ENCODE peak calls at places on chromosomes 5 and 9, in five cellular contexts. One of them, this sample, is unnamed.

GRCh38 chr5:142871056-142871879 is 101.1 kb downstream of the ARHGAP26 start:
- DNase-seq in pancreas: peak
- DNase-seq in brain microvascular endothelial cell: no peak
- DNase-seq in OCI-LY7: no peak
- DNase-seq in RWPE1: peak
- DNase-seq in this sample: no peak

GRCh38 chr9:83956288-83957028 is 23.6 kb downstream of the HNRNPK start:
- DNase-seq in pancreas: peak
- DNase-seq in brain microvascular endothelial cell: no peak
- DNase-seq in RWPE1: peak
- DNase-seq in OCI-LY7: peak
- DNase-seq in this sample: peak

GRCh38 chr5:169694221-169694620 is 57.1 kb downstream of the DOCK2 start:
- DNase-seq in brain microvascular endothelial cell: no peak
- DNase-seq in OCI-LY7: no peak
- DNase-seq in RWPE1: no peak
- DNase-seq in pancreas: no peak
- DNase-seq in this sample: no peak

GRCh38 chr5:80825780-80826460 is 134.2 kb upstream of the RASGRF2 start:
- DNase-seq in RWPE1: no peak
- DNase-seq in brain microvascular endothelial cell: no peak
- DNase-seq in pancreas: no peak
- DNase-seq in OCI-LY7: no peak
- DNase-seq in this sample: no peak

GRCh38 chr5:43615445-43616184 is 12.6 kb downstream of the NNT start:
- DNase-seq in brain microvascular endothelial cell: no peak
- DNase-seq in OCI-LY7: no peak
- DNase-seq in RWPE1: no peak
- DNase-seq in pancreas: no peak
- DNase-seq in this sample: no peak

GRCh38 chr5:154740957-154741356 is 14.2 kb upstream of the LARP1 start:
- DNase-seq in OCI-LY7: no peak
- DNase-seq in pancreas: no peak
- DNase-seq in RWPE1: no peak
- DNase-seq in brain microvascular endothelial cell: no peak
- DNase-seq in this sample: no peak

GRCh38 chr5:9363026-9363793 is 182.7 kb downstream of the SEMA5A start:
- DNase-seq in pancreas: no peak
- DNase-seq in OCI-LY7: no peak
- DNase-seq in brain microvascular endothelial cell: peak
- DNase-seq in RWPE1: no peak
- DNase-seq in this sample: no peak

GRCh38 chr5:93407470-93407869 is 173.5 kb downstream of the NR2F1-AS1 start:
- DNase-seq in RWPE1: no peak
- DNase-seq in brain microvascular endothelial cell: no peak
- DNase-seq in pancreas: no peak
- DNase-seq in OCI-LY7: no peak
- DNase-seq in this sample: no peak

GRCh38 chr9:128505414-128505765 is 871 bp downstream of the GLE1 start:
- DNase-seq in RWPE1: no peak
- DNase-seq in OCI-LY7: no peak
- DNase-seq in brain microvascular endothelial cell: no peak
- DNase-seq in pancreas: no peak
- DNase-seq in this sample: no peak

GRCh38 chr5:218457-219289 is 553 bp downstream of the SDHA start:
- DNase-seq in brain microvascular endothelial cell: peak
- DNase-seq in OCI-LY7: peak
- DNase-seq in pancreas: peak
- DNase-seq in RWPE1: peak
- DNase-seq in this sample: peak

GRCh38 chr5:136082390-136083193 is 50.1 kb upstream of the SMAD5 start:
- DNase-seq in OCI-LY7: peak
- DNase-seq in brain microvascular endothelial cell: peak
- DNase-seq in pancreas: peak
- DNase-seq in RWPE1: peak
- DNase-seq in this sample: peak

GRCh38 chr9:33155393-33155792 is 11.7 kb downstream of the B4GALT1 start:
- DNase-seq in RWPE1: no peak
- DNase-seq in OCI-LY7: no peak
- DNase-seq in brain microvascular endothelial cell: no peak
- DNase-seq in pancreas: no peak
- DNase-seq in this sample: no peak

GRCh38 chr5:61357745-61358144 is 25.7 kb downstream of the ZSWIM6 start:
- DNase-seq in OCI-LY7: peak
- DNase-seq in brain microvascular endothelial cell: no peak
- DNase-seq in RWPE1: no peak
- DNase-seq in pancreas: no peak
- DNase-seq in this sample: no peak

GRCh38 chr9:133934512-133935221 is 57.5 kb downstream of the VAV2 start:
- DNase-seq in pancreas: no peak
- DNase-seq in brain microvascular endothelial cell: no peak
- DNase-seq in OCI-LY7: no peak
- DNase-seq in RWPE1: no peak
- DNase-seq in this sample: no peak

GRCh38 chr9:95073042-95073607 is 244.4 kb downstream of the FANCC start:
- DNase-seq in pancreas: no peak
- DNase-seq in RWPE1: peak
- DNase-seq in brain microvascular endothelial cell: no peak
- DNase-seq in OCI-LY7: no peak
- DNase-seq in this sample: peak

GRCh38 chr9:90805006-90805993 is 3.7 kb downstream of the SYK start:
- DNase-seq in OCI-LY7: peak
- DNase-seq in pancreas: no peak
- DNase-seq in RWPE1: no peak
- DNase-seq in brain microvascular endothelial cell: no peak
- DNase-seq in this sample: no peak

GRCh38 chr5:77224672-77225355 is 14.3 kb downstream of the PDE8B start:
- DNase-seq in brain microvascular endothelial cell: peak
- DNase-seq in RWPE1: no peak
- DNase-seq in OCI-LY7: no peak
- DNase-seq in pancreas: no peak
- DNase-seq in this sample: no peak

GRCh38 chr5:159061834-159062530 is 37.7 kb downstream of the EBF1 start:
- DNase-seq in pancreas: no peak
- DNase-seq in brain microvascular endothelial cell: peak
- DNase-seq in OCI-LY7: no peak
- DNase-seq in RWPE1: no peak
- DNase-seq in this sample: no peak

DNA sequence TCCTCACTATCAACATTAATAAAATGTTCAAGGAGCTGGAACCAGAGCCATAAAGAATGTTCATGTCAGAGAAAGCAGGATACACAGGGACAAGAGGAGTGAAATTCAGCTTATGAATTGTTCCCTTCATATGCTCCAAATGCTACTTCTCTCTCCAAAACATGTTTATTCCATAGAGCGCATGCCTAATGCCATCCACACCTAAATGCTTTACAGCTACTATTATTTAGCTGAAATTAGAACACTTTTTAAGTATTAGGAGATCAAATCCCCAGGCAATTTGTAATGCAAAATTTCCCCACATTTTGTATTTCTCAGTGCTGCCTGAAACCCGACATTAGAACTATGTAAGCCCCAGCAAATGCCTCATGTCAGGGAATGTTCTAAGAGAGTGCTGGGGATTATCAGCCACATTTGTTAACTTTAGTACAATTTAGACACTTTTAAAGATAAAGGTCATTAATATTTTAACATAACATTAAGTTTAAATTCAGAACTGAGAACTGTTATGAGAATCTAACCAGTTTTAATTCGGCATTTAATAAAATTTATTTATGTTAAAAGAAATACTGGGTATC is 75.5 kb downstream of the PPP2R2B start:
- DNase-seq in pancreas: no peak
- DNase-seq in brain microvascular endothelial cell: no peak
- DNase-seq in OCI-LY7: no peak
- DNase-seq in RWPE1: no peak
- DNase-seq in this sample: no peak
- H3K27ac ChIP-seq in pancreas: no peak
- H3K27ac ChIP-seq in brain microvascular endothelial cell: no peak
- H3K27ac ChIP-seq in OCI-LY7: no peak
- H3K27ac ChIP-seq in RWPE1: no peak
- H3K27ac ChIP-seq in this sample: no peak

DNA sequence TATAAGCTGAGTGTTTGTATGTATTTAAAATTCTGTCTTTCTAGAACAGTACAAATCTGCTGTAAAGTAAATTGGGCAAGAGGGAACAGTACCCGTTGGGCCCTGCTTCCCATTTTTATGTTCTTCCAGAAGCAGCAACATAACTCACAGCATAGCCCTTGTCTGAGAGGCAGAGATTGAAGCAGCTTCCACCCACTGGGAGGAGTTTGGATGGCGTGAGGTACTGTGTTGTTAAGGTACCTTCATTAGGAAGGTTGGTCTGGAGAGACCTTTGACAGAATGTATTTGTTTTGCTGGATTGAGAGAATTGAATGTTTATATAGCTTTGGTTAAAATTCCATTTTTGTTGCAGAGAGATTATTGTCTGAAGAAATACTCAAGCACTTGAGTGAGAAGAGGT is 24.8 kb downstream of the RAI14 start:
- DNase-seq in RWPE1: no peak
- DNase-seq in brain microvascular endothelial cell: no peak
- DNase-seq in OCI-LY7: no peak
- DNase-seq in pancreas: no peak
- DNase-seq in this sample: no peak
- H3K27ac ChIP-seq in RWPE1: no peak
- H3K27ac ChIP-seq in brain microvascular endothelial cell: peak
- H3K27ac ChIP-seq in OCI-LY7: no peak
- H3K27ac ChIP-seq in pancreas: no peak
- H3K27ac ChIP-seq in this sample: no peak

DNA sequence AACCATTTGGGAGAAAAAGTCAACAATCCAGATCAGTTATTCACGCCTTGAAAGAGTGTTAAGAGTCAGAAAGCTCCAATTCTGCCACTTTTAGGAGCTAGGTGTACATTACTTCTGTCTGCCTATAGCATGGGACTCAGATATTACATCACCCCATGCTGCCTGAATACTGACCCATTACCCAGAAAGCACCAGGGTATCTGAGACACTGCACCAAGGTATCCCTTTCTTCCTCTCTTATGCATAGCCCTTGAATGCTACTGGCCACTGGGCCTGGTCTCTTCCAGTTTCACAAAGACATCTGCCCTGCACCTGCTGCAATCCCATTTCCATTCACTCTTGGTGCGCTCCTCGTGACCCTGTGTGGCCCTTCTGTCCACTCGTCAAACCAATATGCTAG is 2.6 kb downstream of the STRBP start:
- DNase-seq in OCI-LY7: peak
- DNase-seq in brain microvascular endothelial cell: no peak
- DNase-seq in pancreas: no peak
- DNase-seq in RWPE1: no peak
- DNase-seq in this sample: no peak
- H3K27ac ChIP-seq in OCI-LY7: no peak
- H3K27ac ChIP-seq in brain microvascular endothelial cell: no peak
- H3K27ac ChIP-seq in pancreas: no peak
- H3K27ac ChIP-seq in RWPE1: no peak
- H3K27ac ChIP-seq in this sample: no peak

DNA sequence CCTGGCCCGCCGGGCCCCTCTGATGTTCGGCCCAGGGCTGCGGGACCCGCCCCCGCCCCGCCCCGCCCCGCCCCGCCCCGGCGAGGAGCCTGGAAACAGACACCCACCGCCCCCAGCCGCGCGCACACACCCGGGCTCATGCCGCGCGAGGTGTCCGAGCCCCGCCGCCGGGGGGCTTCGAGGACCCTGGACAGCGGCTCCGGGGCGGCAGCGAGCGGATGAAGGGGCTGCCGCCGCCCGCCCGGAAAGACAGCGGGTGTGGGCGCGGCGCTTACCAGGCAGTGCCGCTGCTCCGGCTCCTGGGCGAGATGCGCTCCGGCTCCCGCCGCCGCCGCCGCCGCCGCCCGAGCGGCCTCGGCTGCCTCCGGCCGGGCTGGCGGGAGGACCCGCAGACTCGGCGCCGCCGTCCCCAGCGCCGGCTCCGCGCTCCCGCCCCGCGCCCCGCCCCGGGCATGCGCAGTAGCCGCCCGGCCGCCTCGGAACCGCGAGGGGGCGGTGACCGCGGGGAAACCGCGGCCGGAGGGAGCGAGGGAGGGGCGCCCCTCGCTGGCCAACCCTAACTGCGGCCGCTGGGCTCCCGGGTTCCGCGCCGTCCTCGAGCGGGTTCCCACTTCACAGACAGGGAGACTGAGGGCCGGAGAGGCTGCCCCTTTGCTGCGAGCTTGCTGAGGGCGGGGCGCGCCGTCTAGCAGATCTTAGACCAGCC is at the start of gene GPRIN1:
- DNase-seq in RWPE1: peak
- DNase-seq in OCI-LY7: peak
- DNase-seq in pancreas: peak
- DNase-seq in brain microvascular endothelial cell: no peak
- DNase-seq in this sample: peak
- H3K27ac ChIP-seq in RWPE1: peak
- H3K27ac ChIP-seq in OCI-LY7: no peak
- H3K27ac ChIP-seq in pancreas: no peak
- H3K27ac ChIP-seq in brain microvascular endothelial cell: no peak
- H3K27ac ChIP-seq in this sample: no peak

GRCh38 chr9:11931109-11931508 is 762.1 kb upstream of the TYRP1 start:
- DNase-seq in pancreas: no peak
- DNase-seq in brain microvascular endothelial cell: no peak
- DNase-seq in OCI-LY7: no peak
- DNase-seq in RWPE1: peak
- DNase-seq in this sample: no peak
- H3K27ac ChIP-seq in pancreas: no peak
- H3K27ac ChIP-seq in brain microvascular endothelial cell: no peak
- H3K27ac ChIP-seq in OCI-LY7: no peak
- H3K27ac ChIP-seq in RWPE1: no peak
- H3K27ac ChIP-seq in this sample: no peak